ENCODE peak calls at places on chromosome 14, in ten cellular contexts. One of them, this sample, is unnamed. For H3K36me3 and H3K4me1, the result is how much of the 10 kb centered on the place peaks cover.

GRCh38 chr14:79424462-79424861 is 786.8 kb downstream of the DIO2 start:
- DNase-seq in sigmoid colon: no peak
- DNase-seq in thoracic aorta: no peak
- DNase-seq in IMR-90: peak
- DNase-seq in endothelial cell of umbilical vein: no peak
- DNase-seq in hepatocyte: no peak
- DNase-seq in uterus: no peak
- DNase-seq in PC-3: no peak
- DNase-seq in kidney: no peak
- DNase-seq in left lung: no peak
- DNase-seq in this sample: no peak

GRCh38 chr14:100239840-100240724 is 1.1 kb downstream of the YY1 start:
- DNase-seq in left lung: peak
- DNase-seq in kidney: peak
- DNase-seq in endothelial cell of umbilical vein: peak
- DNase-seq in sigmoid colon: peak
- DNase-seq in uterus: peak
- DNase-seq in hepatocyte: peak
- DNase-seq in thoracic aorta: peak
- DNase-seq in PC-3: peak
- DNase-seq in IMR-90: peak
- DNase-seq in this sample: peak

GRCh38 chr14:102893452-102893851 is 29.0 kb upstream of the AMN start:
- DNase-seq in thoracic aorta: no peak
- DNase-seq in PC-3: no peak
- DNase-seq in kidney: peak
- DNase-seq in sigmoid colon: peak
- DNase-seq in IMR-90: peak
- DNase-seq in left lung: no peak
- DNase-seq in uterus: no peak
- DNase-seq in endothelial cell of umbilical vein: no peak
- DNase-seq in hepatocyte: peak
- DNase-seq in this sample: no peak

GRCh38 chr14:35877276-35877675 is 51.1 kb downstream of the BRMS1L start:
- DNase-seq in endothelial cell of umbilical vein: no peak
- DNase-seq in left lung: no peak
- DNase-seq in sigmoid colon: no peak
- DNase-seq in thoracic aorta: no peak
- DNase-seq in uterus: no peak
- DNase-seq in kidney: no peak
- DNase-seq in IMR-90: no peak
- DNase-seq in hepatocyte: peak
- DNase-seq in PC-3: peak
- DNase-seq in this sample: no peak

GRCh38 chr14:78081245-78081644 is 88.9 kb upstream of the NRXN3 start:
- DNase-seq in sigmoid colon: no peak
- DNase-seq in IMR-90: no peak
- DNase-seq in left lung: no peak
- DNase-seq in endothelial cell of umbilical vein: no peak
- DNase-seq in PC-3: no peak
- DNase-seq in hepatocyte: no peak
- DNase-seq in uterus: no peak
- DNase-seq in thoracic aorta: no peak
- DNase-seq in kidney: no peak
- DNase-seq in this sample: no peak

GRCh38 chr14:103115845-103116572 is 7.3 kb upstream of the TNFAIP2 start:
- DNase-seq in left lung: no peak
- DNase-seq in kidney: no peak
- DNase-seq in endothelial cell of umbilical vein: no peak
- DNase-seq in sigmoid colon: no peak
- DNase-seq in IMR-90: peak
- DNase-seq in PC-3: peak
- DNase-seq in thoracic aorta: no peak
- DNase-seq in uterus: no peak
- DNase-seq in hepatocyte: no peak
- DNase-seq in this sample: no peak

GRCh38 chr14:97074860-97075259 is 277.7 kb downstream of the VRK1 start:
- DNase-seq in thoracic aorta: no peak
- DNase-seq in PC-3: no peak
- DNase-seq in hepatocyte: no peak
- DNase-seq in endothelial cell of umbilical vein: no peak
- DNase-seq in left lung: no peak
- DNase-seq in sigmoid colon: no peak
- DNase-seq in kidney: no peak
- DNase-seq in uterus: no peak
- DNase-seq in IMR-90: no peak
- DNase-seq in this sample: no peak

GRCh38 chr14:22781606-22782000 is 15.1 kb downstream of the OXA1L start:
- DNase-seq in IMR-90: peak
- DNase-seq in endothelial cell of umbilical vein: no peak
- DNase-seq in uterus: no peak
- DNase-seq in kidney: no peak
- DNase-seq in PC-3: peak
- DNase-seq in sigmoid colon: no peak
- DNase-seq in hepatocyte: no peak
- DNase-seq in left lung: no peak
- DNase-seq in thoracic aorta: no peak
- DNase-seq in this sample: no peak

GRCh38 chr14:76336876-76337275 is 39.1 kb upstream of the ESRRB start:
- DNase-seq in endothelial cell of umbilical vein: no peak
- DNase-seq in kidney: no peak
- DNase-seq in thoracic aorta: no peak
- DNase-seq in PC-3: no peak
- DNase-seq in hepatocyte: no peak
- DNase-seq in IMR-90: no peak
- DNase-seq in uterus: no peak
- DNase-seq in left lung: no peak
- DNase-seq in sigmoid colon: no peak
- DNase-seq in this sample: no peak

GRCh38 chr14:52649511-52649910 is 45.8 kb downstream of the ERO1A start:
- DNase-seq in kidney: no peak
- DNase-seq in IMR-90: peak
- DNase-seq in sigmoid colon: no peak
- DNase-seq in left lung: no peak
- DNase-seq in endothelial cell of umbilical vein: no peak
- DNase-seq in uterus: no peak
- DNase-seq in PC-3: no peak
- DNase-seq in thoracic aorta: no peak
- DNase-seq in hepatocyte: no peak
- DNase-seq in this sample: no peak

GRCh38 chr14:93970967-93971634 is 5.3 kb downstream of the ASB2 start:
- DNase-seq in sigmoid colon: no peak
- DNase-seq in thoracic aorta: no peak
- DNase-seq in endothelial cell of umbilical vein: no peak
- DNase-seq in PC-3: no peak
- DNase-seq in IMR-90: peak
- DNase-seq in left lung: no peak
- DNase-seq in uterus: no peak
- DNase-seq in hepatocyte: no peak
- DNase-seq in kidney: no peak
- DNase-seq in this sample: no peak

GRCh38 chr14:92653162-92653651 is 95.2 kb downstream of the LGMN start:
- DNase-seq in thoracic aorta: no peak
- DNase-seq in uterus: no peak
- DNase-seq in PC-3: no peak
- DNase-seq in hepatocyte: no peak
- DNase-seq in kidney: no peak
- DNase-seq in sigmoid colon: no peak
- DNase-seq in left lung: no peak
- DNase-seq in endothelial cell of umbilical vein: no peak
- DNase-seq in IMR-90: no peak
- DNase-seq in this sample: no peak

GRCh38 chr14:55412686-55413085 is 1.1 kb upstream of the ATG14 start:
- DNase-seq in uterus: no peak
- DNase-seq in thoracic aorta: no peak
- DNase-seq in kidney: no peak
- DNase-seq in sigmoid colon: no peak
- DNase-seq in IMR-90: no peak
- DNase-seq in left lung: no peak
- DNase-seq in endothelial cell of umbilical vein: no peak
- DNase-seq in PC-3: peak
- DNase-seq in hepatocyte: peak
- DNase-seq in this sample: no peak

GRCh38 chr14:52220924-52221802 is 46.3 kb upstream of the PTGDR start:
- DNase-seq in endothelial cell of umbilical vein: no peak
- DNase-seq in kidney: no peak
- DNase-seq in uterus: no peak
- DNase-seq in PC-3: no peak
- DNase-seq in sigmoid colon: no peak
- DNase-seq in IMR-90: no peak
- DNase-seq in hepatocyte: no peak
- DNase-seq in thoracic aorta: no peak
- DNase-seq in left lung: no peak
- DNase-seq in this sample: no peak

GRCh38 chr14:100709252-100709955 is 17.3 kb upstream of the DLK1 start:
- DNase-seq in uterus: no peak
- DNase-seq in thoracic aorta: no peak
- DNase-seq in kidney: no peak
- DNase-seq in left lung: no peak
- DNase-seq in sigmoid colon: no peak
- DNase-seq in endothelial cell of umbilical vein: peak
- DNase-seq in PC-3: peak
- DNase-seq in IMR-90: peak
- DNase-seq in hepatocyte: peak
- DNase-seq in this sample: peak

GRCh38 chr14:90611501-90611900 is 204.7 kb downstream of the TTC7B start:
- DNase-seq in left lung: no peak
- DNase-seq in endothelial cell of umbilical vein: no peak
- DNase-seq in kidney: no peak
- DNase-seq in PC-3: no peak
- DNase-seq in sigmoid colon: peak
- DNase-seq in thoracic aorta: no peak
- DNase-seq in hepatocyte: no peak
- DNase-seq in IMR-90: no peak
- DNase-seq in uterus: no peak
- DNase-seq in this sample: no peak
- H3K27ac ChIP-seq in left lung: peak
- H3K27ac ChIP-seq in endothelial cell of umbilical vein: peak
- H3K27ac ChIP-seq in kidney: no peak
- H3K27ac ChIP-seq in PC-3: no peak
- H3K27ac ChIP-seq in sigmoid colon: peak
- H3K27ac ChIP-seq in thoracic aorta: no peak
- H3K27ac ChIP-seq in hepatocyte: peak
- H3K27ac ChIP-seq in IMR-90: no peak
- H3K27ac ChIP-seq in uterus: no peak
- H3K27ac ChIP-seq in this sample: no peak

GRCh38 chr14:44701563-44702263 is 194.6 kb upstream of the FSCB start:
- DNase-seq in PC-3: peak
- DNase-seq in thoracic aorta: no peak
- DNase-seq in left lung: no peak
- DNase-seq in uterus: no peak
- DNase-seq in hepatocyte: no peak
- DNase-seq in sigmoid colon: no peak
- DNase-seq in endothelial cell of umbilical vein: no peak
- DNase-seq in kidney: no peak
- DNase-seq in IMR-90: peak
- DNase-seq in this sample: no peak

GRCh38 chr14:44700694-44701093 is 193.6 kb upstream of the FSCB start:
- DNase-seq in IMR-90: no peak
- DNase-seq in left lung: no peak
- DNase-seq in thoracic aorta: no peak
- DNase-seq in endothelial cell of umbilical vein: no peak
- DNase-seq in hepatocyte: no peak
- DNase-seq in PC-3: peak
- DNase-seq in sigmoid colon: no peak
- DNase-seq in uterus: no peak
- DNase-seq in kidney: no peak
- DNase-seq in this sample: no peak

GRCh38 chr14:44700184-44700583 is 193.1 kb upstream of the FSCB start:
- DNase-seq in uterus: no peak
- DNase-seq in sigmoid colon: no peak
- DNase-seq in IMR-90: peak
- DNase-seq in thoracic aorta: no peak
- DNase-seq in kidney: no peak
- DNase-seq in endothelial cell of umbilical vein: no peak
- DNase-seq in hepatocyte: peak
- DNase-seq in PC-3: peak
- DNase-seq in left lung: no peak
- DNase-seq in this sample: no peak

GRCh38 chr14:44699391-44699790 is 192.3 kb upstream of the FSCB start:
- DNase-seq in uterus: no peak
- DNase-seq in kidney: peak
- DNase-seq in thoracic aorta: no peak
- DNase-seq in IMR-90: no peak
- DNase-seq in hepatocyte: no peak
- DNase-seq in sigmoid colon: no peak
- DNase-seq in PC-3: no peak
- DNase-seq in endothelial cell of umbilical vein: no peak
- DNase-seq in left lung: no peak
- DNase-seq in this sample: no peak
- H3K36me3 ChIP-seq in uterus: under half
- H3K36me3 ChIP-seq in kidney: under half
- H3K36me3 ChIP-seq in thoracic aorta: under half
- H3K36me3 ChIP-seq in IMR-90: under half
- H3K36me3 ChIP-seq in hepatocyte: under half
- H3K36me3 ChIP-seq in sigmoid colon: under half
- H3K36me3 ChIP-seq in PC-3: under half
- H3K36me3 ChIP-seq in endothelial cell of umbilical vein: under half
- H3K36me3 ChIP-seq in left lung: under half
- H3K36me3 ChIP-seq in this sample: under half

GRCh38 chr14:81400202-81400678 is at the start of gene STON2:
- DNase-seq in IMR-90: no peak
- DNase-seq in hepatocyte: no peak
- DNase-seq in uterus: no peak
- DNase-seq in kidney: no peak
- DNase-seq in left lung: peak
- DNase-seq in endothelial cell of umbilical vein: no peak
- DNase-seq in sigmoid colon: no peak
- DNase-seq in PC-3: peak
- DNase-seq in thoracic aorta: no peak
- DNase-seq in this sample: peak
- H3K4me1 ChIP-seq in IMR-90: under half
- H3K4me1 ChIP-seq in hepatocyte: under half
- H3K4me1 ChIP-seq in uterus: under half
- H3K4me1 ChIP-seq in kidney: under half
- H3K4me1 ChIP-seq in left lung: under half
- H3K4me1 ChIP-seq in endothelial cell of umbilical vein: under half
- H3K4me1 ChIP-seq in sigmoid colon: under half
- H3K4me1 ChIP-seq in PC-3: half or more
- H3K4me1 ChIP-seq in thoracic aorta: under half
- H3K4me1 ChIP-seq in this sample: under half

DNA sequence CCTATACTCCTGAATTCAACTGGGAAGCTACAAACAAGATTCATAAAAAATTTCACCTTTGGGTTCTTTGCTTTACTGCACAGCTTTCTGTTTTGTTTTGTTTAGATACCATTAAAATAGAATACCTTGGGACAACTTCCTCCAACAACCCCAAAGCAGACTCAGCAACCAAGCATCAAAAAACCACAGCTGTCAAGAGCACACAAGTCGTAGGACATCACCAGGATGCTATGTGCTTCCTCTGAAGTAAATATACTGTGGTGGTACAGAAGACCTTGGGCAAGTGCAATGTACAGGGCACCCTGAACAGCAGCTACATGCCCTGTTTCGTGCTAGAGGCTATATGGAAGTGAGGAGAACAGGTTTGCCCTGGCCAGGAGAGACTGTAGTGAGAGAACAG is 359.3 kb downstream of the BCL11B start:
- DNase-seq in IMR-90: no peak
- DNase-seq in kidney: no peak
- DNase-seq in sigmoid colon: no peak
- DNase-seq in left lung: no peak
- DNase-seq in uterus: no peak
- DNase-seq in hepatocyte: no peak
- DNase-seq in PC-3: no peak
- DNase-seq in endothelial cell of umbilical vein: no peak
- DNase-seq in thoracic aorta: no peak
- DNase-seq in this sample: no peak
- H3K27ac ChIP-seq in IMR-90: no peak
- H3K27ac ChIP-seq in kidney: no peak
- H3K27ac ChIP-seq in sigmoid colon: no peak
- H3K27ac ChIP-seq in left lung: no peak
- H3K27ac ChIP-seq in uterus: no peak
- H3K27ac ChIP-seq in hepatocyte: no peak
- H3K27ac ChIP-seq in PC-3: no peak
- H3K27ac ChIP-seq in endothelial cell of umbilical vein: no peak
- H3K27ac ChIP-seq in thoracic aorta: no peak
- H3K27ac ChIP-seq in this sample: no peak

This sample was measured in cardiac muscle cell.